ENCODE peak calls at places on chromosomes 16 and 17, in six cellular contexts. B is PC-3, F is HCT116, R is PC-9, D is OCI-LY7, S is GM23338. P is an unnamed sample.

GRCh38 chr16:2712546-2712945 is 7.5 kb downstream of the PRSS27 start:
- DNase-seq in D (no peak), R (no peak), S (no peak), B (no peak), F (no peak), P (no peak)

GRCh38 chr16:12206031-12206748 is 229.7 kb downstream of the SNX29 start:
- DNase-seq in R (no peak), D (no peak), F (no peak), S (no peak), B (no peak), P (no peak)

GRCh38 chr17:56960596-56961538 is at the start of gene COIL:
- DNase-seq in F (peak; percentile 93), R (peak; percentile 80), B (peak; percentile 98), D (peak; percentile 95), S (peak; percentile 96), P (peak; percentile 98)

GRCh38 chr17:69857412-69857835 is 217.6 kb upstream of the KCNJ16 start:
- DNase-seq in S (no peak), B (peak; percentile 97), R (peak; percentile 90), D (no peak), F (peak; percentile 8), P (no peak)

GRCh38 chr16:73565263-73565662 is 517.3 kb upstream of the ZFHX3 start:
- DNase-seq in R (no peak), S (peak; percentile 77), D (no peak), B (peak; percentile 37), F (peak; percentile 15), P (peak; percentile 63)

GRCh38 chr16:75761111-75761510 is 34.8 kb upstream of the CPHXL start:
- DNase-seq in F (no peak), D (peak; percentile 65), B (peak; percentile 32), S (no peak), R (no peak), P (peak; percentile 83)

GRCh38 chr16:8931864-8932263 is 31.8 kb downstream of the USP7 start:
- DNase-seq in R (no peak), S (peak; percentile 88), D (peak; percentile 52), F (no peak), B (peak; percentile 32), P (peak; percentile 88)

GRCh38 chr16:86220552-86220951 is 289.8 kb upstream of the FOXF1 start:
- DNase-seq in R (no peak), F (no peak), S (no peak), B (no peak), D (no peak), P (no peak)

GRCh38 chr17:19537116-19537515 is 3.5 kb downstream of the SLC47A1 start:
- DNase-seq in F (no peak), S (no peak), R (no peak), B (no peak), D (no peak), P (no peak)

GRCh38 chr17:83148317-83149044 is 69.1 kb downstream of the METRNL start:
- DNase-seq in D (no peak), S (no peak), F (no peak), R (no peak), B (no peak), P (no peak)

GRCh38 chr17:48596735-48597491 is 3.3 kb upstream of the HOXB5 start:
- DNase-seq in S (peak; percentile 81), F (no peak), B (no peak), R (no peak), D (no peak), P (no peak)

GRCh38 chr17:48597492-48597774 is 3.9 kb upstream of the HOXB5 start:
- DNase-seq in D (no peak), F (no peak), B (no peak), R (no peak), S (no peak), P (no peak)

GRCh38 chr17:48598727-48599126 is 5.1 kb upstream of the HOXB5 start:
- DNase-seq in R (no peak), S (no peak), F (no peak), D (no peak), B (no peak), P (no peak)

GRCh38 chr17:48599373-48599772 is 5.4 kb downstream of the HOXB6 start:
- DNase-seq in F (no peak), R (no peak), D (no peak), S (no peak), B (no peak), P (no peak)

DNA sequence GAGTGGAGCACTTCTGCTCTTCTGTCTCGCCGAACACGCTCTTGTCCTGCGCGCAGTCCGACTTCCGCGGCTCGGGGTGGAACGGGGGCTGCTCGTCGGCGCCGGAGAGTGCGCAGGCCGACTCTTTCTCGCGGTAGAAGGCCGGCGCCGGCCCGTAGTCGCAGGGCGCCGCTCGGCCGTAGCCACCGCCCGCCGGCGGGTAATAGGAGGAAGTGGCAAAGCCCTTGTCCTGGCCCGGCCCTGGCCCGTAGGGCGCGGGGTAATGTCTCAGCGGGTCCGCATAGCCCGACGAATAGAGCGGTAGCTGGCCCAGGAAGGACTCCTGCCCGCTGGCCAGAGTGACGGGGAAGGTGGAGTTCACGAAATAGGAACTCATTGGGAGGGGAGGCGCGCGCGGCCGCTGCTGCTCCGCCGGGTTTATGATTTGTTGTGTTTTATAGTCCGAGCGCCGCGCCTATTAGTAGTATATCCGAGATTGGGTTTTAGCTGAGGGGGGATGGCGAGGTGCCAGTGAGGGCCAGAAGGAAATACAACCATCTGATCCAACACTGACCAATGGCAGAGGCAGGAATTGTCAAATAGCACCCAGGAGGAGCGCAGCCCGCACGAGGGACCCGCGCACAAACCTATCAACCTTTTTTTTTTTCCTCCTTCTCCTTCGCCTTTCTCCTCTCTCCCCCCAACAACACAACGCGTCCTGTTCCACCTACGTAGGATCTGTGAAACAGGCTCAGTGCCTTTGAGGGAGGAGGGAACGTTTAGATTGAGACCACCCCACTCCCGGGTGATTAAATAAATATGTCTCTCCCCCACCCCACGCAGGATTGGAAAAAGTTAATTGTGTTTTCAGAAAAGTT is 4.4 kb upstream of the HOXB5 start:
- DNase-seq in D (peak; percentile 55), S (peak; percentile 65), B (peak; percentile 67), R (no peak), F (no peak), P (no peak)
- H2AFZ ChIP-seq in D (peak overlapping the region; percentile 40), S (no peak overlapping the region), B (peak overlapping the region; percentile 69), R (no peak overlapping the region), F (no peak overlapping the region), P (peak overlapping the region; percentile 21)

GRCh38 chr17:34389343-34389742 is 26.3 kb upstream of the CCL1 start:
- DNase-seq in B (no peak), S (no peak), R (no peak), F (no peak), D (peak; percentile 32), P (no peak)

GRCh38 chr17:34384822-34385605 is 22.0 kb upstream of the CCL1 start:
- DNase-seq in S (no peak), R (no peak), B (no peak), F (no peak), D (no peak), P (no peak)

GRCh38 chr17:34386925-34387550 is 24.0 kb upstream of the CCL1 start:
- DNase-seq in F (no peak), S (no peak), B (no peak), R (no peak), D (peak; percentile 57), P (no peak)

GRCh38 chr17:34386343-34386924 is 23.4 kb upstream of the CCL1 start:
- DNase-seq in B (no peak), S (no peak), R (no peak), D (no peak), F (no peak), P (no peak)

DNA sequence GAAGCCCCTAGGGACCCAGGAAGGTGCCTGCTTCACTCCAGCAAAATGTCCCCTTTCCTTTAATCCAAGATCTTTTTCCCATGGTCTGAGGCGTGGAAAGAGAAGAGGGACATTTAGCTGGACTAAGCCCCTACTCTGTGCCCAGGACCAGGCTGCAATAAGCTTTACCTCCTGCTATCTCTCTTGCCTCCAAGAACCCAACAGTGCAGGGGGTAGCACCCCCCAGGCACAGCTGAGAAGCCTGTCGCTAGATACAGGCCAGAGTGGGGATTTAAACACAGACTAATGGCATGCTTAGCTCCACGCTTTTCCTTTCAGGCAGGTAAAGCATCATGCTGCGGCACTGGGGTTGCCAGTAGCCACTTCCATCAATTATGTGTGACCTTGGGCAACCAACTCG is 24.5 kb upstream of the CCL1 start:
- DNase-seq in B (no peak), S (no peak), D (no peak), F (no peak), R (no peak), P (no peak)
- H3K4me3 ChIP-seq in B (no peak overlapping the region), S (no peak overlapping the region), D (peak overlapping the region; percentile 8), F (no peak overlapping the region), R (no peak overlapping the region), P (no peak overlapping the region)

GRCh38 chr17:13576661-13577526 is 24.8 kb downstream of the HS3ST3A1 start:
- DNase-seq in R (no peak), B (peak; percentile 50), D (peak; percentile 22), F (peak; percentile 19), S (no peak), P (peak; percentile 58)
- H3K9me2 ChIP-seq in R (no peaks in the 10 kb centered on the region), B (no peaks in the 10 kb centered on the region), D (no peaks in the 10 kb centered on the region), F (no peaks in the 10 kb centered on the region), S (peaks cover 9% of the 10 kb centered on the region), P (no peaks in the 10 kb centered on the region)

GRCh38 chr17:29292071-29292991 is 1.6 kb downstream of the NUFIP2 start:
- DNase-seq in D (peak; percentile 62), F (no peak), S (peak; percentile 52), R (no peak), B (peak; percentile 4), P (peak; percentile 74)

GRCh38 chr17:29292992-29293889 is 707 bp downstream of the NUFIP2 start:
- DNase-seq in S (peak; percentile 84), B (peak; percentile 27), D (peak; percentile 76), R (peak; percentile 41), F (no peak), P (peak; percentile 87)

GRCh38 chr17:29293890-29294579 is at the start of gene NUFIP2:
- DNase-seq in F (peak; percentile 96), R (peak; percentile 93), D (peak; percentile 99), S (peak; percentile 99), B (peak; percentile 96), P (peak; percentile 99)

GRCh38 chr17:29295420-29295819 is 1.5 kb upstream of the NUFIP2 start:
- DNase-seq in S (no peak), R (no peak), D (no peak), F (no peak), B (no peak), P (no peak)

GRCh38 chr17:29294580-29294900 is 592 bp upstream of the NUFIP2 start:
- DNase-seq in F (no peak), D (no peak), B (no peak), R (no peak), S (no peak), P (no peak)
- H2AFZ ChIP-seq in F (peak overlapping the region; percentile 83), D (peak overlapping the region; percentile 97), B (peak overlapping the region; percentile 97), R (peak overlapping the region; percentile 87), S (peak overlapping the region; percentile 28), P (peak overlapping the region; percentile 80)

P was measured in Karpas-422.